ENCODE peak calls at places on chromosome 10, in seven cellular contexts. C is mesenchymal stem cell, K is neuronal stem cell, T is mesendoderm, L is H9, H is trophoblast cell, R is H1. Z is an unnamed sample.

GRCh38 chr10:27525819-27526218 is 21.7 kb downstream of the RAB18 start:
- DNase-seq in C (peak; percentile 65), K (no peak), T (no peak), L (no peak), H (peak; percentile 31), R (no peak), Z (peak; percentile 47)

GRCh38 chr10:88731296-88731695 is 25.2 kb downstream of the LIPK start:
- DNase-seq in C (no peak), K (no peak), T (peak; percentile 27), L (peak; percentile 39), H (peak; percentile 39), R (no peak), Z (no peak)

GRCh38 chr10:11146402-11147171 is 128.9 kb downstream of the CELF2 start:
- DNase-seq in C (peak; percentile 90), K (no peak), T (peak; percentile 55), L (no peak), H (no peak), R (no peak), Z (peak; percentile 9)

GRCh38 chr10:18737841-18738240 is 78.6 kb downstream of the ARL5B start:
- DNase-seq in C (no peak), K (no peak), T (no peak), L (no peak), H (peak; percentile 22), R (no peak), Z (peak; percentile 95)

GRCh38 chr10:117346574-117346973 is 28.7 kb downstream of the PDZD8 start:
- DNase-seq in C (no peak), K (no peak), T (peak; percentile 75), L (peak; percentile 96), H (no peak), R (peak; percentile 75), Z (no peak)

GRCh38 chr10:89659185-89660131 is 14.4 kb upstream of the PANK1 start:
- DNase-seq in C (no peak), K (no peak), T (no peak), L (no peak), H (no peak), R (no peak), Z (peak; percentile 89)

GRCh38 chr10:99927719-99928280 is 81.9 kb downstream of the DNMBP start:
- DNase-seq in C (peak; percentile 51), K (no peak), T (no peak), L (no peak), H (no peak), R (no peak), Z (no peak)

GRCh38 chr10:86376852-86377796 is 10.5 kb upstream of the GRID1 start:
- DNase-seq in C (peak; percentile 45), K (peak; percentile 71), T (peak; percentile 82), L (peak; percentile 93), H (peak; percentile 87), R (no peak), Z (peak; percentile 28)

GRCh38 chr10:122475130-122475529 is 13.8 kb downstream of the HTRA1 start:
- DNase-seq in C (no peak), K (no peak), T (no peak), L (no peak), H (no peak), R (no peak), Z (no peak)

GRCh38 chr10:11865561-11865960 is 42.4 kb downstream of the PROSER2 start:
- DNase-seq in C (no peak), K (no peak), T (no peak), L (no peak), H (no peak), R (no peak), Z (no peak)

GRCh38 chr10:79981673-79982485 is 33.0 kb upstream of the SFTPD start:
- DNase-seq in C (peak; percentile 43), K (peak; percentile 36), T (peak; percentile 76), L (peak; percentile 80), H (peak; percentile 79), R (peak; percentile 34), Z (peak; percentile 2)

GRCh38 chr10:101091546-101092290 is 29.9 kb downstream of the KAZALD1 start:
- DNase-seq in C (no peak), K (no peak), T (no peak), L (no peak), H (no peak), R (no peak), Z (no peak)

GRCh38 chr10:85284778-85285397 is 956.5 kb downstream of the CCSER2 start:
- DNase-seq in C (peak; percentile 71), K (no peak), T (no peak), L (no peak), H (no peak), R (no peak), Z (no peak)

GRCh38 chr10:80541144-80541750 is 3.5 kb downstream of the SH2D4B start:
- DNase-seq in C (no peak), K (no peak), T (no peak), L (no peak), H (no peak), R (no peak), Z (no peak)

GRCh38 chr10:109912335-109913282 is 10.7 kb downstream of the XPNPEP1 start:
- DNase-seq in C (no peak), K (no peak), T (peak; percentile 32), L (peak; percentile 12), H (peak; percentile 92), R (no peak), Z (peak; percentile 87)

GRCh38 chr10:52740913-52741675 is 31.5 kb downstream of the MBL2 start:
- DNase-seq in C (peak; percentile 65), K (peak; percentile 55), T (peak; percentile 82), L (peak; percentile 86), H (peak; percentile 74), R (peak; percentile 31), Z (peak; percentile 17)

GRCh38 chr10:12387561-12388210 is 38.3 kb downstream of the CAMK1D start:
- DNase-seq in C (no peak), K (no peak), T (no peak), L (no peak), H (no peak), R (no peak), Z (no peak)

GRCh38 chr10:21369697-21370096 is 155.8 kb downstream of the SKIDA1 start:
- DNase-seq in C (peak; percentile 50), K (no peak), T (no peak), L (no peak), H (no peak), R (no peak), Z (peak; percentile 46)

GRCh38 chr10:89352039-89352597 is 24.3 kb downstream of the IFIT3 start:
- DNase-seq in C (peak; percentile 97), K (no peak), T (peak; percentile 54), L (no peak), H (peak; percentile 90), R (no peak), Z (peak; percentile 98)

GRCh38 chr10:130463876-130464360 is 327.7 kb downstream of the GLRX3 start:
- DNase-seq in C (no peak), K (no peak), T (no peak), L (peak; percentile 3), H (no peak), R (no peak), Z (no peak)

GRCh38 chr10:104576611-104577010 is 64.5 kb upstream of the SORCS3 start:
- DNase-seq in C (no peak), K (no peak), T (no peak), L (no peak), H (no peak), R (no peak), Z (no peak)

DNA sequence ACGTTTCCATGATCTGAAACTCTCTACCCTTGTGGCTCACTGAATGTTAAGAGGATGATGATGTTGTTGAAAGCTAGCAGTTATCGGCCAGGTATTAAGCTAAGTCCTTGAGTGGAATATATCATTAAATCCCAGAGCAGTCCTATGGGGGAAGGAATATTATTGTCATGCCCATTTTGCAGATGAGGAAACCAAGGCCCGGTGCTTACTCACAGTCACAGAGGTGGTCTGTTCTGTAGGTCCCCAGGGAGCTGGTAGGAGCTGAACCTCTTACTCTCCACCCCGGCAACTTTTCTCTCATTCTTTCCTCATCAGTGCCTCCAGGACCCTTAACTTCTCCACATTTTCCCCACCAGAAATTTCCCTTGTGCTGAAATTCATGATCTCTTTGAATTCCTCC is 62.6 kb downstream of the ARMC3 start:
- DNase-seq in C (no peak), K (no peak), T (no peak), L (no peak), H (no peak), R (no peak), Z (no peak)
- H3K4ac ChIP-seq in C (no peak overlapping the region), K (no peak overlapping the region), T (no peak overlapping the region), L (no peak overlapping the region), H (no peak overlapping the region), R (no peak overlapping the region), Z (no peak overlapping the region)

GRCh38 chr10:62806246-62806645 is 1.7 kb downstream of the ADO start:
- DNase-seq in C (no peak), K (no peak), T (no peak), L (no peak), H (peak; percentile 4), R (no peak), Z (peak; percentile 25)
- H3K4ac ChIP-seq in C (no peak overlapping the region), K (no peak overlapping the region), T (no peak overlapping the region), L (no peak overlapping the region), H (no peak overlapping the region), R (no peak overlapping the region), Z (no peak overlapping the region)

DNA sequence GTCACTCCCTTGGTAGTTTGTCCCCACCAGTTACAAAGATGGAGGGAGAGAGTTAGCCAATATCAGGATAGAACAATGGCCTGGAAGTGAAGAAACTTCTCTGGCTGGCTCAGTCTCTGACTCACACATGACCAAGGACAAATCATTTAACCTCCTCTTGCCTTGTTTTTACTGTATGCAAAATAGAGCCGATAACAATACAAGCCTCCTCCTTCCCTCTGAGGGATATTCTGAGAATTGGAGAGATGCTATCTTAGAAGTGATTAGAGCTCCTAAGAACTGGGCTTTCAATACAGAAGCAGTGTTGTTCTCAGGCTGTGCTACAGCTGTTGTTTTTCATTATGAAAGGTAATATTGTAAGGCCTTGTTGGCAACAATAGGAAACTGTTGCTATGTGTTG is 87.7 kb upstream of the EGR2 start:
- DNase-seq in C (no peak), K (no peak), T (peak; percentile 77), L (no peak), H (no peak), R (no peak), Z (no peak)
- H3K4ac ChIP-seq in C (no peak overlapping the region), K (no peak overlapping the region), T (no peak overlapping the region), L (no peak overlapping the region), H (no peak overlapping the region), R (no peak overlapping the region), Z (no peak overlapping the region)

GRCh38 chr10:123888751-123889150 is 2.9 kb downstream of the CPXM2 start:
- DNase-seq in C (no peak), K (no peak), T (no peak), L (no peak), H (no peak), R (no peak), Z (no peak)

GRCh38 chr10:123890246-123890645 is 1.4 kb downstream of the CPXM2 start:
- DNase-seq in C (no peak), K (no peak), T (no peak), L (no peak), H (no peak), R (no peak), Z (no peak)

GRCh38 chr10:123890761-123891146 is 853 bp downstream of the CPXM2 start:
- DNase-seq in C (no peak), K (no peak), T (no peak), L (no peak), H (no peak), R (no peak), Z (no peak)

GRCh38 chr10:123891147-123892011 is at the start of gene CPXM2:
- DNase-seq in C (no peak), K (no peak), T (peak; percentile 54), L (peak; percentile 74), H (no peak), R (peak; percentile 34), Z (no peak)

DNA sequence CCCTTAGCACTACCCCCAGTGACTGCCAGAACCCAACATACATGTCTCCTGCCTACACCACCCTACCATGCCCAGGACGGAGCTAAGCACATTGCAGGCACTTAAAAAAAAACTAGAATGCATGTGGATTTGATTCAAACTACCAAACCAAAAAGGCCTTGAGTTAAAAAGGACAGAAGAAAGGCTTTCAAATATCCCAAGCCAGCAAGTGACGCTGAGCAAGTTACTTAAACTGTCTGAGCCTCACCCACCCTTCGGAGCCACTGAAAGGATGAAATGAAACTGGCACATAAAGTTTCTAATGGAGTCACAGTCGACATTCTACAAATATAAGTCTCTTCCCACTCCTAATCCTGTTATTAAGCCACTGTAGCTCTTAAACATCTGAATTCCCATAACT is 1.8 kb downstream of the CPXM2 start:
- DNase-seq in C (no peak), K (no peak), T (no peak), L (no peak), H (no peak), R (no peak), Z (no peak)
- H3K4ac ChIP-seq in C (no peak overlapping the region), K (no peak overlapping the region), T (no peak overlapping the region), L (no peak overlapping the region), H (no peak overlapping the region), R (no peak overlapping the region), Z (no peak overlapping the region)

Z was measured in IMR-90.